ENCODE peak calls at places on chromosomes 4 and X, in seven cellular contexts. M is endothelial cell, R is chondrocyte, U is psoas muscle, E is left cardiac atrium, C is COR-L47, B is nephron progenitor cell. J is an unnamed sample.

GRCh38 chrX:97685753-97686152 is 802.0 kb downstream of the RPA4 start:
- DNase-seq in U (no peak), R (no peak), E (no peak), B (peak), C (peak), M (peak), J (no peak)

GRCh38 chr4:16253127-16253960 is 27.1 kb upstream of the TAPT1 start:
- DNase-seq in R (no peak), C (no peak), E (no peak), M (no peak), B (no peak), U (no peak), J (no peak)

GRCh38 chrX:25337841-25338240 is 322.1 kb upstream of the ARX start:
- DNase-seq in B (no peak), E (no peak), C (no peak), U (no peak), M (no peak), R (no peak), J (no peak)

GRCh38 chr4:4780634-4781287 is 78.7 kb upstream of the MSX1 start:
- DNase-seq in B (no peak), C (no peak), M (no peak), R (no peak), U (no peak), E (no peak), J (no peak)

GRCh38 chrX:123184199-123184857 is at the start of gene GRIA3:
- DNase-seq in B (peak), M (no peak), U (no peak), E (no peak), R (no peak), C (no peak), J (no peak)

GRCh38 chr4:17168571-17168970 is 270.1 kb upstream of the LDB2 start:
- DNase-seq in C (peak), U (no peak), E (no peak), M (no peak), B (no peak), R (no peak), J (no peak)

GRCh38 chrX:101410461-101410860 is 2.4 kb downstream of the HNRNPH2 start:
- DNase-seq in U (no peak), M (no peak), C (no peak), R (no peak), B (no peak), E (no peak), J (no peak)

GRCh38 chr4:5066101-5066500 is 14.8 kb downstream of the STK32B start:
- DNase-seq in M (no peak), R (no peak), U (no peak), E (no peak), B (no peak), C (no peak), J (no peak)

GRCh38 chr4:77797239-77797638 is 21.9 kb downstream of the CNOT6L start:
- DNase-seq in B (no peak), C (no peak), M (no peak), E (no peak), R (no peak), U (no peak), J (no peak)

GRCh38 chrX:153873282-153874090 is 12.5 kb downstream of the L1CAM start:
- DNase-seq in C (no peak), E (no peak), M (no peak), U (no peak), R (peak), B (no peak), J (peak)

J was measured in spleen.